ENCODE peak calls at places on chromosomes 6 and 20, in four cellular contexts. N is left cardiac atrium; Z is activated naive CD8-positive, alpha-beta T cell treated with anti-CD3 and anti-CD28 coated beads, Interleukin-2, amount 50 U/mL, for 24 hours; M is activated CD8-positive, alpha-beta T cell treated with anti-CD3 and anti-CD28 coated beads for 36 hours. I is an unnamed sample.

GRCh38 chr20:52313335-52313963 is 121.9 kb upstream of the ZFP64 start:
- ATAC-seq in Z (no peak), N (no peak), M (no peak), I (no peak)

GRCh38 chr6:71642120-71642519 is 244.2 kb upstream of the RIMS1 start:
- ATAC-seq in N (no peak), Z (no peak), M (no peak), I (no peak)

GRCh38 chr6:119134752-119135151 is 56.3 kb upstream of the FAM184A start:
- ATAC-seq in Z (no peak), N (no peak), M (no peak), I (no peak)

GRCh38 chr6:140494321-140495085 is 1120.1 kb upstream of the CITED2 start:
- ATAC-seq in N (no peak), M (no peak), Z (no peak), I (no peak)

GRCh38 chr6:121780325-121781313 is 345.2 kb downstream of the GJA1 start:
- ATAC-seq in M (peak), Z (peak), N (peak), I (no peak)

GRCh38 chr6:41371461-41371991 is 36.1 kb downstream of the NCR2 start:
- ATAC-seq in N (peak), M (peak), Z (no peak), I (no peak)

GRCh38 chr6:105038259-105038658 is 81.4 kb downstream of the LIN28B start:
- ATAC-seq in N (no peak), Z (no peak), M (no peak), I (no peak)

GRCh38 chr6:166058064-166058739 is 109.4 kb downstream of the TBXT start:
- ATAC-seq in Z (no peak), N (peak), M (no peak), I (no peak)

GRCh38 chr6:131116755-131117360 is 18.4 kb upstream of the AKAP7 start:
- ATAC-seq in N (no peak), Z (no peak), M (no peak), I (no peak)

GRCh38 chr6:168275168-168275567 is 44.4 kb downstream of the DACT2 start:
- ATAC-seq in N (no peak), M (no peak), Z (no peak), I (no peak)

GRCh38 chr6:139765825-139766285 is 391.4 kb upstream of the CITED2 start:
- ATAC-seq in N (no peak), M (no peak), Z (no peak), I (no peak)

GRCh38 chr6:53715434-53715833 is 49.9 kb upstream of the KLHL31 start:
- ATAC-seq in N (no peak), Z (no peak), M (no peak), I (no peak)

GRCh38 chr6:28977351-28978136 is 27.6 kb downstream of the ZNF311 start:
- ATAC-seq in N (no peak), M (no peak), Z (peak), I (no peak)

GRCh38 chr6:162898011-162898410 is 170.2 kb downstream of the PACRG start:
- ATAC-seq in N (no peak), Z (no peak), M (no peak), I (no peak)

GRCh38 chr20:54123587-54124180 is 50.1 kb downstream of the CYP24A1 start:
- ATAC-seq in N (peak), M (no peak), Z (peak), I (no peak)

GRCh38 chr6:161578478-161578877 is 304.6 kb upstream of the AGPAT4 start:
- ATAC-seq in Z (no peak), N (no peak), M (no peak), I (no peak)

GRCh38 chr20:36471885-36472642 is 69.3 kb upstream of the MYL9 start:
- ATAC-seq in M (no peak), Z (no peak), N (no peak), I (no peak)

GRCh38 chr6:37994238-37994637 is 174.7 kb downstream of the ZFAND3 start:
- ATAC-seq in M (no peak), Z (no peak), N (no peak), I (no peak)

GRCh38 chr6:96015791-96016776 is at the start of gene FUT9:
- ATAC-seq in N (no peak), M (no peak), Z (no peak), I (no peak)

I was measured in activated CD4-positive, CD25-positive, alpha-beta regulatory T cell treated with anti-CD3 and anti-CD28 coated beads, Interleukin-2, amount 50 U/mL, for 24 hours.